ENCODE peak calls at places on chromosomes 1 and 21, in six cellular contexts. U is T-helper 1 cell; A is iris pigment epithelial cell; G is PC-9; L is substantia nigra; X is stimulated activated CD4-positive, alpha-beta T cell treated with anti-CD3 and anti-CD28 coated beads, Interleukin-2, amount 100 ng/mL, for 24 hours. B is an unnamed sample.

GRCh38 chr1:75273110-75273509 is 138.9 kb downstream of the LHX8 start:
- DNase-seq in U (no peak), X (no peak), L (no peak), A (no peak), G (no peak), B (no peak)

GRCh38 chr1:189821838-189822237 is 655.8 kb downstream of the BRINP3 start:
- DNase-seq in A (peak; percentile 34), X (no peak), L (no peak), U (no peak), G (no peak), B (no peak)

GRCh38 chr21:14557413-14557812 is 11.3 kb upstream of the SAMSN1 start:
- DNase-seq in G (no peak), L (no peak), A (no peak), U (no peak), X (no peak), B (no peak)

GRCh38 chr1:39023140-39023539 is 3.0 kb upstream of the NDUFS5 start:
- DNase-seq in L (no peak), X (no peak), G (no peak), A (no peak), U (no peak), B (no peak)

GRCh38 chr1:227315500-227316346 is 2.6 kb downstream of the CDC42BPA start:
- DNase-seq in U (no peak), L (no peak), X (no peak), A (peak; percentile 88), G (no peak), B (no peak)

GRCh38 chr1:27598902-27599528 is 4.9 kb downstream of the AHDC1 start:
- DNase-seq in G (peak; percentile 33), L (peak; percentile 64), A (peak; percentile 87), U (no peak), X (peak; percentile 50), B (no peak)

GRCh38 chr1:207884276-207885029 is 26.5 kb downstream of the CD34 start:
- DNase-seq in X (no peak), L (no peak), A (no peak), G (no peak), U (no peak), B (no peak)

GRCh38 chr1:226519741-226520598 is 28.6 kb upstream of the STUM start:
- DNase-seq in X (no peak), U (no peak), A (no peak), L (no peak), G (no peak), B (no peak)

B was measured in activated T-helper 9 cell treated with anti-CD3 and anti-CD28 coated beads, Interleukin-2, amount 50 U/mL, for 16 hours.